ENCODE peak calls at places on chromosomes 7 and 10, in four cellular contexts. A is HCT116, U is mesenchymal stem cell, F is hepatocyte. B is an unnamed sample.

GRCh38 chr7:66779669-66780408 is 39.3 kb downstream of the RABGEF1 start:
- DNase-seq in A (no peak), U (peak; percentile 50), F (no peak), B (no peak)

GRCh38 chr7:21076579-21076978 is 289.9 kb upstream of the SP8 start:
- DNase-seq in A (no peak), U (no peak), F (no peak), B (peak; percentile 67)

GRCh38 chr10:26488344-26488743 is 50.2 kb downstream of the APBB1IP start:
- DNase-seq in A (no peak), U (peak; percentile 4), F (no peak), B (no peak)

GRCh38 chr10:58952747-58953466 is 223.5 kb upstream of the PHYHIPL start:
- DNase-seq in A (peak; percentile 24), U (peak; percentile 43), F (peak; percentile 67), B (peak; percentile 15)

GRCh38 chr7:27361522-27361921 is 118.9 kb downstream of the EVX1 start:
- DNase-seq in A (no peak), U (no peak), F (peak; percentile 20), B (no peak)

GRCh38 chr7:106082087-106082854 is 29.8 kb downstream of the SYPL1 start:
- DNase-seq in A (no peak), U (no peak), F (no peak), B (no peak)

GRCh38 chr7:107372298-107372697 is 97.6 kb upstream of the GPR22 start:
- DNase-seq in A (no peak), U (peak; percentile 56), F (no peak), B (no peak)

GRCh38 chr10:29479081-29479917 is 155.5 kb downstream of the SVIL start:
- DNase-seq in A (no peak), U (peak; percentile 21), F (no peak), B (no peak)

GRCh38 chr10:73413108-73413527 is 740 bp downstream of the ANXA7 start:
- DNase-seq in A (peak; percentile 51), U (no peak), F (peak; percentile 78), B (peak; percentile 76)

GRCh38 chr7:117051808-117052207 is 98.5 kb downstream of the ST7 start:
- DNase-seq in A (no peak), U (no peak), F (no peak), B (no peak)

GRCh38 chr10:49257626-49258350 is 41.2 kb upstream of the C10orf71 start:
- DNase-seq in A (no peak), U (no peak), F (no peak), B (no peak)

GRCh38 chr7:668139-668871 is 58.2 kb upstream of the DNAAF5 start:
- DNase-seq in A (no peak), U (peak; percentile 21), F (peak; percentile 60), B (no peak)

GRCh38 chr10:75233444-75234016 is 2.2 kb downstream of the COMTD1 start:
- DNase-seq in A (no peak), U (no peak), F (no peak), B (no peak)

GRCh38 chr7:42493436-42494198 is 256.6 kb upstream of the GLI3 start:
- DNase-seq in A (no peak), U (peak; percentile 94), F (peak; percentile 86), B (no peak)

GRCh38 chr7:120460928-120461327 is 188.0 kb downstream of the KCND2 start:
- DNase-seq in A (no peak), U (no peak), F (no peak), B (no peak)

GRCh38 chr7:155951554-155952158 is 139.4 kb upstream of the SHH start:
- DNase-seq in A (peak; percentile 96), U (peak; percentile 87), F (peak; percentile 79), B (peak; percentile 94)

GRCh38 chr10:119198438-119198837 is 8.9 kb upstream of the GRK5 start:
- DNase-seq in A (no peak), U (no peak), F (no peak), B (no peak)

GRCh38 chr10:103593022-103593570 is 99.6 kb downstream of the NEURL1 start:
- DNase-seq in A (no peak), U (no peak), F (no peak), B (no peak)

GRCh38 chr7:132732466-132732865 is 156.2 kb upstream of the PLXNA4 start:
- DNase-seq in A (no peak), U (no peak), F (no peak), B (no peak)

GRCh38 chr10:73871915-73872710 is 2.2 kb downstream of the CAMK2G start:
- DNase-seq in A (no peak), U (peak; percentile 57), F (peak; percentile 58), B (peak; percentile 100)

GRCh38 chr10:131569851-131570715 is 258.6 kb upstream of the TCERG1L start:
- DNase-seq in A (no peak), U (no peak), F (no peak), B (no peak)

GRCh38 chr7:26189697-26190096 is 10.8 kb downstream of the HNRNPA2B1 start:
- DNase-seq in A (no peak), U (no peak), F (no peak), B (no peak)
- H3K27ac ChIP-seq in A (no peak overlapping the region), U (no peak overlapping the region), F (no peak overlapping the region), B (peak overlapping the region; percentile 41)

GRCh38 chr7:151125459-151125834 is 39.2 kb downstream of the AGAP3 start:
- DNase-seq in A (no peak), U (peak; percentile 54), F (peak; percentile 50), B (no peak)

GRCh38 chr7:151124205-151124880 is 38.1 kb downstream of the AGAP3 start:
- DNase-seq in A (no peak), U (no peak), F (no peak), B (no peak)

GRCh38 chr7:151126500-151127137 is 40.3 kb downstream of the AGAP3 start:
- DNase-seq in A (no peak), U (no peak), F (no peak), B (no peak)

GRCh38 chr7:151124899-151125399 is 38.7 kb downstream of the AGAP3 start:
- DNase-seq in A (no peak), U (no peak), F (no peak), B (no peak)

DNA sequence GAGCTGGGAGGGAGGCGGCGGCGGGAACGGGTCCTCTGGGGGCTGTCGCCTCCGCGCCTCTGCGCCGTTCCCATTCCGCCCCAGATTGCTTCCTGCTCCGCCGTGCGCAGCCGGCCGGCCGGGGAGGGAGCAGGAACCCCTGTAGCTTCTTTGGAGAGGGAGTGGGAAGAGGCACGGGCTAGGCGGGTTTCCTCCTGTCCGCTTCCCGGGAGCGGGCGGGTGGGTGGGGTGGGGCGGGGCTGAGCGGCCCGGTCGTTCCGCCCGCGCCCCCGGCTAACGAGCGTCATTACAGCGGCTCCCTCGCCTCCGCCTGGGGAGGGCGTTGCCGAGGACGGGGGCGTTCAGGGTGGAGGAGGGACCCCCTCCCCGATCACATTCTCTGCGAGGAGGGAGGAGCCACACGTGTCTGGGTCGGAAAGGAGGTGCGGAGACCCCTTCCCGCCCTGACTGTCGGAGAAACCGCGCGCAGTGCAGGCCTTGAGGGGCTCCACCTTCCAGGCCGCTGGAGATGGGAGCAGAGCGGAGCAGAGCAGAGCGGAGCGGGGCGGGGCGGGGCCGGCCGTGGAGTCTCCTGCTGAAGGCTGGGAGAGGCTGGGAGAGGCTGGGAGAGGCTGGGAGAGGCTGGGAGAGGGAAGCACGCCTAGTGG is 39.7 kb downstream of the AGAP3 start:
- DNase-seq in A (no peak), U (no peak), F (peak; percentile 50), B (no peak)
- H3K4me2 ChIP-seq in A (no peak overlapping the region), U (peak overlapping the region; percentile 96), F (peak overlapping the region; percentile 96), B (no peak overlapping the region)

GRCh38 chr7:123569352-123569999 is 11.9 kb upstream of the NDUFA5 start:
- DNase-seq in A (no peak), U (no peak), F (no peak), B (no peak)
- H3K4me3 ChIP-seq in A (no peak overlapping the region), U (no peak overlapping the region), F (no peak overlapping the region), B (no peak overlapping the region)

GRCh38 chr10:31939797-31940708 is 11.4 kb upstream of the ARHGAP12 start:
- DNase-seq in A (no peak), U (peak; percentile 38), F (no peak), B (peak; percentile 42)
- H3K27ac ChIP-seq in A (peak overlapping the region; percentile 95), U (no peak overlapping the region), F (peak overlapping the region; percentile 71), B (peak overlapping the region; percentile 82)

DNA sequence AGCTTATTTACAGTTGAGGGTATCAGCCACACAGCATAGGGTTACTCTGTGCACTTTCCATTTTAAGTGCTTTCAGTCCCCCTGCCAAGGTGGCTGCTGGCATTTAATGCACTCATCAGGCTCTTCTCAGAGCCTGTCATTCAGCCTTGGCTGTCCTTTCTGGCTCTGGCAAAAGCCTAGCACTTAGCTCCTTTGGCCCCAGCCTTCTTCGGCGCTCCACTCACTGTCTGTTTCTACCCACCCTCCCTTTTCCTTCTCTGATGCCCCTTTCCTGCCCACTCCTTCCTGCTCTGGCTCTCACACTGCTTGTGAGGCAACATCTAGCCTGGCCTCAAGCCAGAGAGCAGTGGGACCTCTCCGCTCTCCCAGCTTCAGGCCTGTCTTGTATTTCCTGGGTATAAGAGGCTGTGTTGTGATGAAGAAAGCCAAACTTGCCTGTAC is 60.2 kb downstream of the WIPF3 start:
- DNase-seq in A (no peak), U (no peak), F (peak; percentile 46), B (no peak)
- H3K4me2 ChIP-seq in A (no peak overlapping the region), U (no peak overlapping the region), F (no peak overlapping the region), B (no peak overlapping the region)

DNA sequence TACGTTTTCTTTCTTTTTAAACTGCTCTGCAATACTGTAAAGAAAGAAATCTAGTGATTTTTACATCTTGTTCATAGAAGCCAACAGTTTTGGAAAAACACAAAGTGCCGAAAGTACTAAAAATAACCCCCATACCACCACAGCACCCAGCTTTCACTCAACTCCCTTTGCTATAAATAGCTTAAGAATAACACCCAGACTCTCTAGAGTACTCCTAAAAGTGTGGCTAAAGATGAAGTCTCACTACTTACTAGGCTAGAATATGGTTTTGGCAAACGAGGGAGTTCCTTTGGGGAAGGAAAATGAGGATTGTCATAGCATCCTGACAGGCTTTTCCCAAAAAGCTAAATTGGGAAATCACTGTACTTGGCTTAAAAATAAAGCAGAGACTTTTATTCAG is 151.8 kb upstream of the ANK3 start:
- DNase-seq in A (no peak), U (no peak), F (no peak), B (no peak)
- H3K4me3 ChIP-seq in A (no peak overlapping the region), U (no peak overlapping the region), F (no peak overlapping the region), B (no peak overlapping the region)

GRCh38 chr7:26167293-26167934 is 15.4 kb downstream of the NFE2L3 start:
- DNase-seq in A (no peak), U (no peak), F (no peak), B (no peak)
- H3K27ac ChIP-seq in A (no peak overlapping the region), U (no peak overlapping the region), F (peak overlapping the region; percentile 26), B (peak overlapping the region; percentile 86)

GRCh38 chr10:112274831-112275230 is 8.4 kb upstream of the TECTB start:
- DNase-seq in A (no peak), U (no peak), F (no peak), B (no peak)

GRCh38 chr10:112271982-112272381 is 11.2 kb upstream of the TECTB start:
- DNase-seq in A (no peak), U (no peak), F (no peak), B (no peak)

GRCh38 chr10:112265745-112266144 is 17.5 kb upstream of the TECTB start:
- DNase-seq in A (no peak), U (no peak), F (peak; percentile 50), B (no peak)

DNA sequence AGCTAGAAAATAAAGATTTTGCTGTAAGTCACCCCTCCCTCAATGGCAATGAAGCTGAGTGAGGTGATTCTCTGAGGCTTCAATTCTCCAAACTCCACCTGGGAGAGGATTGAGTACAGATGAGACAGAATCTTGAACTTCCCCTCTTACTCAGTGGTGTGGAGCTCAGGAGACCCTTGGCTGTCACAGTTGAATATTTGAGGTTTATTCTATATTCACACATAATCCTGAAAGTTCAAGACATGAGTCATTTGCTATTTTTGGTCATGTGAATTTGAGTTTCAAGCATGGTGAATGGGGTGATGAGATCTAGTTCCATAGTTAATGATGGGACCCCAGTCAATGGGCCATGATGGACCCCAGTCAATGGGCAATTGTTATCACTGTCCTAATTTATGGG is 13.9 kb upstream of the TECTB start:
- DNase-seq in A (no peak), U (no peak), F (no peak), B (no peak)
- H3K4me2 ChIP-seq in A (no peak overlapping the region), U (no peak overlapping the region), F (no peak overlapping the region), B (no peak overlapping the region)